ENCODE peak calls at places on chromosome 1, in ten cellular contexts. S is fibroblast of mammary gland, E is Caco-2, G is pancreas, X is breast epithelium, K is astrocyte of the cerebellum, J is prostate gland, Q is cardiac fibroblast, D is HCT116, V is IMR-90. I is an unnamed sample.
A peak's percentile ranks its signal among the peaks of the same experiment; 100 is the strongest.

GRCh38 chr1:180845352-180845751 is 67.3 kb upstream of the KIAA1614 start:
- DNase-seq in S (no peak), E (no peak), G (no peak), X (no peak), K (no peak), J (no peak), Q (no peak), D (no peak), V (no peak), I (no peak)

GRCh38 chr1:192826791-192827477 is 18.1 kb downstream of the RGS2 start:
- DNase-seq in S (no peak), E (peak; percentile 69), G (no peak), X (no peak), K (no peak), J (no peak), Q (peak; percentile 33), D (peak; percentile 36), V (no peak), I (peak; percentile 51)

GRCh38 chr1:201126832-201127754 is at the start of gene ASCL5:
- DNase-seq in S (peak; percentile 37), E (no peak), G (peak; percentile 84), X (no peak), K (no peak), J (no peak), Q (no peak), D (peak; percentile 72), V (peak; percentile 59), I (no peak)

GRCh38 chr1:14968251-14968812 is 185.2 kb upstream of the TMEM51 start:
- DNase-seq in S (peak; percentile 87), E (no peak), G (no peak), X (peak; percentile 73), K (peak; percentile 77), J (no peak), Q (peak; percentile 78), D (no peak), V (peak; percentile 91), I (peak; percentile 86)

GRCh38 chr1:165828581-165829329 is 1.3 kb downstream of the UCK2 start:
- DNase-seq in S (peak; percentile 88), E (peak; percentile 77), G (peak; percentile 74), X (peak; percentile 57), K (peak; percentile 71), J (peak; percentile 64), Q (peak; percentile 86), D (peak; percentile 58), V (peak; percentile 90), I (peak; percentile 92)

GRCh38 chr1:11488966-11489625 is 10.1 kb downstream of the DISP3 start:
- DNase-seq in S (no peak), E (no peak), G (no peak), X (no peak), K (no peak), J (no peak), Q (no peak), D (no peak), V (no peak), I (no peak)

GRCh38 chr1:204479387-204480136 is 15.0 kb downstream of the PIK3C2B start:
- DNase-seq in S (no peak), E (no peak), G (no peak), X (peak; percentile 68), K (no peak), J (peak; percentile 89), Q (no peak), D (peak; percentile 41), V (no peak), I (no peak)

GRCh38 chr1:236685917-236686814 is at the start of gene ACTN2:
- DNase-seq in S (no peak), E (peak; percentile 52), G (peak; percentile 82), X (no peak), K (no peak), J (no peak), Q (peak; percentile 56), D (no peak), V (no peak), I (peak; percentile 37)

GRCh38 chr1:67429011-67429527 is 1.1 kb downstream of the SERBP1 start:
- DNase-seq in S (peak; percentile 25), E (no peak), G (no peak), X (no peak), K (no peak), J (peak; percentile 6), Q (peak; percentile 21), D (no peak), V (no peak), I (peak; percentile 22)

GRCh38 chr1:27658951-27659496 is 13.0 kb downstream of the IFI6 start:
- DNase-seq in S (peak; percentile 95), E (no peak), G (no peak), X (peak; percentile 65), K (peak; percentile 62), J (no peak), Q (peak; percentile 63), D (no peak), V (peak; percentile 55), I (peak; percentile 52)

GRCh38 chr1:23664837-23665795 is 26.5 kb upstream of the RPL11 start:
- DNase-seq in S (peak; percentile 52), E (no peak), G (no peak), X (no peak), K (no peak), J (no peak), Q (peak; percentile 60), D (peak; percentile 34), V (no peak), I (peak; percentile 43)

GRCh38 chr1:3240524-3241235 is 171.7 kb downstream of the PRDM16 start:
- DNase-seq in S (no peak), E (no peak), G (peak; percentile 32), X (no peak), K (no peak), J (no peak), Q (no peak), D (no peak), V (no peak), I (no peak)

GRCh38 chr1:202143011-202143767 is 1.3 kb downstream of the ARL8A start:
- DNase-seq in S (no peak), E (no peak), G (no peak), X (no peak), K (no peak), J (no peak), Q (peak; percentile 20), D (no peak), V (no peak), I (peak; percentile 45)

GRCh38 chr1:176515310-176515709 is 52.3 kb downstream of the PAPPA2 start:
- DNase-seq in S (peak; percentile 92), E (no peak), G (no peak), X (no peak), K (peak; percentile 53), J (no peak), Q (peak; percentile 3), D (no peak), V (peak; percentile 8), I (peak; percentile 42)

GRCh38 chr1:31033573-31033972 is 31.9 kb downstream of the PUM1 start:
- DNase-seq in S (no peak), E (peak; percentile 42), G (no peak), X (no peak), K (no peak), J (no peak), Q (no peak), D (no peak), V (no peak), I (no peak)

GRCh38 chr1:14765773-14766172 is 167.3 kb downstream of the KAZN start:
- DNase-seq in S (no peak), E (no peak), G (no peak), X (no peak), K (no peak), J (no peak), Q (no peak), D (no peak), V (no peak), I (no peak)

GRCh38 chr1:189313488-189313887 is 1164.2 kb downstream of the BRINP3 start:
- DNase-seq in S (no peak), E (no peak), G (no peak), X (no peak), K (no peak), J (no peak), Q (no peak), D (no peak), V (no peak), I (no peak)

GRCh38 chr1:43836267-43836951 is 97.2 kb upstream of the ARTN start:
- DNase-seq in S (no peak), E (no peak), G (peak; percentile 76), X (no peak), K (no peak), J (no peak), Q (no peak), D (no peak), V (no peak), I (no peak)

DNA sequence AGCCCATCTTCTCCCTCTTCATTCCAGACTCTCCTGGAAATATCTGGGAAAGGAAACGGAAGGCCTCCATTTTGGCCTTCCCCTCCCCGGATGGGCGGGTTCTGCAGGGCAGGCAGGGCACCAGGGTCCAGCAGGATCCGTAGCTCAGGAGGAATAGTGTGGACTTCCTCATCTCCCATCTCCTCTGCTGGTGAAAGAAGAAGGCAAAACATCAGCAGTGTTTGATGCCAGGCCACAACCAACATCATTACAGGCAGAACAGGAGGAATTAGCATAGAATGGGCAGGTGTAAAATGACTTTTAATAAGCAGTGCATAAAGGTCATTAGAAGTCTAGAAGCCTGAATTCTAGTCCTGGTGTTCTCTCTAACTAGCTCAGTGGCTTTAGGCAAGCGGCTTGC is 165.9 kb downstream of the TGFBR3 start:
- DNase-seq in S (no peak), E (no peak), G (no peak), X (no peak), K (no peak), J (no peak), Q (no peak), D (no peak), V (no peak), I (no peak)
- TF ChIP-seq CTCF in S (no peak), E (no peak), G (no peak), X (no peak), K (no peak), J (no peak), Q (no peak), D (no peak), V (no peak), I (no peak)

GRCh38 chr1:86916752-86917151 is 2.3 kb downstream of the HS2ST1 start:
- DNase-seq in S (no peak), E (no peak), G (no peak), X (no peak), K (no peak), J (no peak), Q (no peak), D (no peak), V (no peak), I (no peak)
- H3K4me3 ChIP-seq in S (peak overlapping the region; percentile 93), E (peak overlapping the region; percentile 4), G (no peak overlapping the region), X (no peak overlapping the region), K (peak overlapping the region; percentile 93), J (no peak overlapping the region), Q (no peak overlapping the region), D (no peak overlapping the region), V (no peak overlapping the region), I (no peak overlapping the region)

GRCh38 chr1:162230096-162230495 is 146.6 kb downstream of the SPATA46 start:
- DNase-seq in S (peak; percentile 14), E (no peak), G (peak; percentile 37), X (no peak), K (no peak), J (peak; percentile 39), Q (peak; percentile 38), D (peak; percentile 24), V (no peak), I (peak; percentile 33)
- TF ChIP-seq CTCF in S (peak; percentile 4), E (no peak), G (no peak), X (no peak), K (peak; percentile 19), J (peak; percentile 11), Q (no peak), D (peak; percentile 37), V (no peak), I (peak; percentile 31)

DNA sequence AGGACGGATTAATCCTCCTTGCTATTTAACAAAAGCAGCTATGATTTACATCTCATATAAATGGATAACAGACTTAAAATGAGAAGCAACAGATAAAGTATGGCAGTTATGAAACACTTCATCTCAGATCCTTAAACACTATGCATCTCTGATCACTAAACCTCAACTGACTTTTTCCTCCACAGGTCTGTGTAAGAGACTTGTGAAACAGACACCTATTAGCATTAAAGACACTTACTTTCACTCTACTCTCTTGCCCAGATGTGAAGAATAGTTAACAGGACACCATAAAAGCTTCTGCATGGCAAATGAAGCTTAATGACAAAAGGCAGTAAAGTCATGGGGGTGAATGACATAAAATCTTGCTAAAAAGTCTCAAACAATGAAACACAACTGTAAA is 6.2 kb downstream of the LIN9 start:
- DNase-seq in S (no peak), E (no peak), G (no peak), X (no peak), K (no peak), J (no peak), Q (no peak), D (no peak), V (no peak), I (no peak)
- H3K4me3 ChIP-seq in S (no peak overlapping the region), E (no peak overlapping the region), G (no peak overlapping the region), X (no peak overlapping the region), K (no peak overlapping the region), J (no peak overlapping the region), Q (no peak overlapping the region), D (no peak overlapping the region), V (no peak overlapping the region), I (no peak overlapping the region)

I was measured in fibroblast of villous mesenchyme.